ENCODE peak calls at places on chromosomes 13 and 19, in nine cellular contexts. N, C, T, Y, S, G, V, O and P are unnamed samples.

GRCh38 chr13:97307882-97308624 is 85.9 kb downstream of the MBNL2 start:
- DNase-seq in O (peak), C (no peak), G (peak), N (peak), Y (no peak), V (peak), S (peak), T (no peak), P (peak)

GRCh38 chr13:50685491-50685890 is 158.0 kb downstream of the DLEU7 start:
- DNase-seq in S (peak), O (peak), G (peak), C (no peak), T (peak), V (peak), Y (no peak), N (peak), P (peak)

GRCh38 chr13:29162638-29163037 is 342.5 kb downstream of the MTUS2 start:
- DNase-seq in V (no peak), S (no peak), Y (no peak), C (no peak), T (no peak), G (peak), N (no peak), O (no peak), P (peak)

GRCh38 chr19:16066611-16067104 is 9.6 kb upstream of the TPM4 start:
- DNase-seq in N (peak), C (peak), G (peak), V (no peak), Y (no peak), T (peak), O (peak), S (peak), P (peak)

GRCh38 chr19:3612901-3613741 is 6.4 kb upstream of the TBXA2R start:
- DNase-seq in G (peak), S (no peak), Y (no peak), C (no peak), T (no peak), O (no peak), V (no peak), N (no peak), P (no peak)

GRCh38 chr13:44470623-44471562 is 97.3 kb downstream of the SERP2 start:
- DNase-seq in G (peak), O (peak), T (no peak), C (no peak), V (peak), Y (no peak), S (peak), N (peak), P (peak)

GRCh38 chr13:28059214-28059613 is 41.2 kb downstream of the FLT3 start:
- DNase-seq in C (peak), S (peak), O (peak), V (no peak), T (peak), G (peak), N (peak), Y (no peak), P (peak)

GRCh38 chr13:60790620-60791019 is 393.6 kb downstream of the TDRD3 start:
- DNase-seq in V (no peak), O (no peak), G (no peak), Y (no peak), S (no peak), N (no peak), C (no peak), T (peak), P (no peak)

GRCh38 chr13:43569688-43570087 is 217.1 kb downstream of the ENOX1 start:
- DNase-seq in Y (no peak), G (peak), C (no peak), O (no peak), V (no peak), S (no peak), N (no peak), T (no peak), P (peak)

GRCh38 chr19:48506138-48506733 is 5.4 kb downstream of the LMTK3 start:
- DNase-seq in G (peak), S (peak), Y (no peak), T (no peak), C (no peak), O (peak), V (peak), N (peak), P (peak)

GRCh38 chr19:10952809-10953208 is 8.0 kb upstream of the SMARCA4 start:
- DNase-seq in G (no peak), T (peak), S (peak), V (no peak), O (no peak), C (no peak), N (peak), Y (no peak), P (no peak)

GRCh38 chr19:39677931-39678889 is 22.5 kb downstream of the LGALS16 start:
- DNase-seq in N (peak), S (no peak), C (no peak), G (no peak), O (peak), V (no peak), Y (no peak), T (peak), P (peak)

GRCh38 chr19:9945319-9945966 is 9.1 kb upstream of the OLFM2 start:
- DNase-seq in N (peak), V (peak), T (peak), Y (no peak), G (peak), S (peak), O (peak), C (no peak), P (peak)

GRCh38 chr13:95237310-95237870 is 63.9 kb downstream of the ABCC4 start:
- DNase-seq in O (no peak), S (no peak), Y (no peak), C (no peak), G (no peak), T (no peak), N (no peak), V (no peak), P (no peak)

GRCh38 chr19:7953060-7953459 is 9.6 kb upstream of the TIMM44 start:
- DNase-seq in N (peak), Y (no peak), V (no peak), C (no peak), S (peak), O (peak), T (no peak), G (peak), P (peak)

GRCh38 chr13:94682229-94682628 is 30.1 kb downstream of the SOX21 start:
- DNase-seq in C (no peak), Y (no peak), T (no peak), N (no peak), S (no peak), V (no peak), O (no peak), G (no peak), P (no peak)

GRCh38 chr13:37068962-37069361 is 9.5 kb upstream of the SUPT20H start:
- DNase-seq in N (no peak), G (peak), O (peak), C (no peak), Y (no peak), V (no peak), T (no peak), S (no peak), P (peak)

GRCh38 chr13:25963681-25964080 is 88.1 kb downstream of the SHISA2 start:
- DNase-seq in T (no peak), G (peak), Y (no peak), O (no peak), V (no peak), S (peak), N (no peak), C (no peak), P (peak)

GRCh38 chr13:107275945-107276614 is 708.1 kb upstream of the ARGLU1 start:
- DNase-seq in G (peak), O (peak), T (no peak), N (peak), V (no peak), Y (no peak), C (no peak), S (peak), P (no peak)

GRCh38 chr19:13096968-13097330 is 5.7 kb downstream of the LYL1 start:
- DNase-seq in T (no peak), S (no peak), V (no peak), N (no peak), C (no peak), O (no peak), G (no peak), Y (no peak), P (no peak)

GRCh38 chr13:113291997-113292862 is 4.8 kb upstream of the LAMP1 start:
- DNase-seq in G (peak), T (no peak), V (no peak), S (peak), C (no peak), O (no peak), N (no peak), Y (no peak), P (no peak)

GRCh38 chr13:59587030-59587429 is 576.7 kb downstream of the DIAPH3 start:
- DNase-seq in G (no peak), V (no peak), S (no peak), Y (no peak), N (no peak), T (no peak), O (no peak), C (no peak), P (no peak)

GRCh38 chr19:1592755-1593628 is at the start of gene MBD3:
- DNase-seq in S (peak), Y (peak), V (peak), C (peak), T (peak), N (peak), O (peak), G (peak), P (peak)

GRCh38 chr13:29922896-29923295 is 72.5 kb upstream of the UBL3 start:
- DNase-seq in Y (no peak), N (peak), G (peak), O (no peak), T (no peak), V (no peak), C (no peak), S (peak), P (peak)

GRCh38 chr13:79799049-79799448 is 318.1 kb downstream of the NDFIP2 start:
- DNase-seq in N (no peak), V (no peak), G (no peak), C (no peak), T (no peak), Y (no peak), S (no peak), O (peak), P (no peak)